ENCODE peak calls at places on chromosome 1, in five cellular contexts. One of them, this sample, is unnamed.

GRCh38 chr1:110449661-110450651 is 993 bp upstream of the PROK1 start:
- DNase-seq in stimulated activated naive CD4-positive, alpha-beta T cell: no peak
- DNase-seq in stimulated activated CD8-positive, alpha-beta memory T cell treated with anti-CD3 and anti-CD28 coated beads, Interleukin-15, amount 100 ng/mL, for 1 hour: no peak
- DNase-seq in stimulated activated CD4-positive, alpha-beta T cell treated with anti-CD3 and anti-CD28 coated beads, Interleukin-12 subunit alpha, Interleukin-12 subunit beta, amount 100 ng/mL, for 48 hours: no peak
- DNase-seq in cardiac muscle cell: no peak
- DNase-seq in this sample: no peak

GRCh38 chr1:33307494-33307864 is 13.4 kb downstream of the A3GALT2 start:
- DNase-seq in stimulated activated CD4-positive, alpha-beta T cell treated with anti-CD3 and anti-CD28 coated beads, Interleukin-12 subunit alpha, Interleukin-12 subunit beta, amount 100 ng/mL, for 48 hours: no peak
- DNase-seq in cardiac muscle cell: no peak
- DNase-seq in stimulated activated CD8-positive, alpha-beta memory T cell treated with anti-CD3 and anti-CD28 coated beads, Interleukin-15, amount 100 ng/mL, for 1 hour: no peak
- DNase-seq in stimulated activated naive CD4-positive, alpha-beta T cell: no peak
- DNase-seq in this sample: no peak

GRCh38 chr1:214584805-214585766 is 17.9 kb upstream of the CENPF start:
- DNase-seq in stimulated activated CD8-positive, alpha-beta memory T cell treated with anti-CD3 and anti-CD28 coated beads, Interleukin-15, amount 100 ng/mL, for 1 hour: no peak
- DNase-seq in cardiac muscle cell: peak
- DNase-seq in stimulated activated naive CD4-positive, alpha-beta T cell: no peak
- DNase-seq in stimulated activated CD4-positive, alpha-beta T cell treated with anti-CD3 and anti-CD28 coated beads, Interleukin-12 subunit alpha, Interleukin-12 subunit beta, amount 100 ng/mL, for 48 hours: no peak
- DNase-seq in this sample: no peak

GRCh38 chr1:205798577-205798976 is 14.4 kb downstream of the SLC41A1 start:
- DNase-seq in stimulated activated CD8-positive, alpha-beta memory T cell treated with anti-CD3 and anti-CD28 coated beads, Interleukin-15, amount 100 ng/mL, for 1 hour: no peak
- DNase-seq in stimulated activated naive CD4-positive, alpha-beta T cell: no peak
- DNase-seq in stimulated activated CD4-positive, alpha-beta T cell treated with anti-CD3 and anti-CD28 coated beads, Interleukin-12 subunit alpha, Interleukin-12 subunit beta, amount 100 ng/mL, for 48 hours: no peak
- DNase-seq in cardiac muscle cell: no peak
- DNase-seq in this sample: no peak

GRCh38 chr1:107430540-107431228 is 289.8 kb downstream of the NTNG1 start:
- DNase-seq in stimulated activated CD8-positive, alpha-beta memory T cell treated with anti-CD3 and anti-CD28 coated beads, Interleukin-15, amount 100 ng/mL, for 1 hour: no peak
- DNase-seq in stimulated activated CD4-positive, alpha-beta T cell treated with anti-CD3 and anti-CD28 coated beads, Interleukin-12 subunit alpha, Interleukin-12 subunit beta, amount 100 ng/mL, for 48 hours: peak
- DNase-seq in cardiac muscle cell: peak
- DNase-seq in stimulated activated naive CD4-positive, alpha-beta T cell: no peak
- DNase-seq in this sample: peak

GRCh38 chr1:17201201-17202021 is 3.5 kb upstream of the PADI1 start:
- DNase-seq in stimulated activated CD8-positive, alpha-beta memory T cell treated with anti-CD3 and anti-CD28 coated beads, Interleukin-15, amount 100 ng/mL, for 1 hour: no peak
- DNase-seq in stimulated activated naive CD4-positive, alpha-beta T cell: no peak
- DNase-seq in cardiac muscle cell: no peak
- DNase-seq in stimulated activated CD4-positive, alpha-beta T cell treated with anti-CD3 and anti-CD28 coated beads, Interleukin-12 subunit alpha, Interleukin-12 subunit beta, amount 100 ng/mL, for 48 hours: no peak
- DNase-seq in this sample: no peak

GRCh38 chr1:219324629-219325367 is 151.1 kb downstream of the LYPLAL1 start:
- DNase-seq in stimulated activated naive CD4-positive, alpha-beta T cell: no peak
- DNase-seq in stimulated activated CD8-positive, alpha-beta memory T cell treated with anti-CD3 and anti-CD28 coated beads, Interleukin-15, amount 100 ng/mL, for 1 hour: no peak
- DNase-seq in stimulated activated CD4-positive, alpha-beta T cell treated with anti-CD3 and anti-CD28 coated beads, Interleukin-12 subunit alpha, Interleukin-12 subunit beta, amount 100 ng/mL, for 48 hours: peak
- DNase-seq in cardiac muscle cell: no peak
- DNase-seq in this sample: no peak

GRCh38 chr1:148353461-148354283 is 129.4 kb downstream of the PPIAL4G start:
- DNase-seq in stimulated activated CD8-positive, alpha-beta memory T cell treated with anti-CD3 and anti-CD28 coated beads, Interleukin-15, amount 100 ng/mL, for 1 hour: no peak
- DNase-seq in stimulated activated naive CD4-positive, alpha-beta T cell: no peak
- DNase-seq in cardiac muscle cell: no peak
- DNase-seq in stimulated activated CD4-positive, alpha-beta T cell treated with anti-CD3 and anti-CD28 coated beads, Interleukin-12 subunit alpha, Interleukin-12 subunit beta, amount 100 ng/mL, for 48 hours: no peak
- DNase-seq in this sample: no peak

GRCh38 chr1:6672558-6672957 is 29.1 kb downstream of the DNAJC11 start:
- DNase-seq in stimulated activated naive CD4-positive, alpha-beta T cell: no peak
- DNase-seq in stimulated activated CD4-positive, alpha-beta T cell treated with anti-CD3 and anti-CD28 coated beads, Interleukin-12 subunit alpha, Interleukin-12 subunit beta, amount 100 ng/mL, for 48 hours: no peak
- DNase-seq in stimulated activated CD8-positive, alpha-beta memory T cell treated with anti-CD3 and anti-CD28 coated beads, Interleukin-15, amount 100 ng/mL, for 1 hour: no peak
- DNase-seq in cardiac muscle cell: peak
- DNase-seq in this sample: no peak

GRCh38 chr1:62084304-62084905 is 110.2 kb upstream of the L1TD1 start:
- DNase-seq in cardiac muscle cell: no peak
- DNase-seq in stimulated activated CD4-positive, alpha-beta T cell treated with anti-CD3 and anti-CD28 coated beads, Interleukin-12 subunit alpha, Interleukin-12 subunit beta, amount 100 ng/mL, for 48 hours: no peak
- DNase-seq in stimulated activated CD8-positive, alpha-beta memory T cell treated with anti-CD3 and anti-CD28 coated beads, Interleukin-15, amount 100 ng/mL, for 1 hour: no peak
- DNase-seq in stimulated activated naive CD4-positive, alpha-beta T cell: no peak
- DNase-seq in this sample: no peak

This sample was measured in CMK.